ENCODE peak calls at places on chromosomes 7 and 10, in four cellular contexts. P is HL-60, H is cardiac muscle cell, W is uterus. L is an unnamed sample.

GRCh38 chr7:117148971-117149370 is 173.9 kb downstream of the WNT2 start:
- DNase-seq in P (no peak), H (no peak), W (no peak), L (no peak)

GRCh38 chr7:151551820-151552219 is 32.1 kb upstream of the RHEB start:
- DNase-seq in P (no peak), H (no peak), W (no peak), L (no peak)

GRCh38 chr7:37912756-37913155 is 3.9 kb downstream of the SFRP4 start:
- DNase-seq in P (no peak), H (no peak), W (no peak), L (no peak)

GRCh38 chr10:5595591-5596590 is 70.5 kb downstream of the ASB13 start:
- DNase-seq in P (no peak), H (no peak), W (no peak), L (no peak)

GRCh38 chr10:78754269-78755074 is 314.3 kb upstream of the ZMIZ1 start:
- DNase-seq in P (peak; percentile 65), H (no peak), W (no peak), L (no peak)

GRCh38 chr10:133294189-133294588 is 14.5 kb downstream of the TUBGCP2 start:
- DNase-seq in P (no peak), H (no peak), W (no peak), L (no peak)

GRCh38 chr10:126147866-126148578 is 240.3 kb downstream of the ADAM12 start:
- DNase-seq in P (no peak), H (no peak), W (no peak), L (no peak)

GRCh38 chr10:127148066-127148932 is 48.1 kb downstream of the INSYN2A start:
- DNase-seq in P (no peak), H (no peak), W (no peak), L (no peak)

GRCh38 chr10:97018251-97019212 is 167.2 kb downstream of the SLIT1 start:
- DNase-seq in P (no peak), H (no peak), W (no peak), L (no peak)

GRCh38 chr10:58518775-58519174 is 6.1 kb downstream of the BICC1 start:
- DNase-seq in P (no peak), H (no peak), W (no peak), L (no peak)

GRCh38 chr10:47230957-47231356 is 69.0 kb upstream of the GDF10 start:
- DNase-seq in P (no peak), H (no peak), W (no peak), L (no peak)

GRCh38 chr7:80883188-80884025 is 35.4 kb downstream of the SEMA3C start:
- DNase-seq in P (no peak), H (no peak), W (no peak), L (no peak)

GRCh38 chr7:44275146-44275545 is 50.2 kb downstream of the CAMK2B start:
- DNase-seq in P (no peak), H (no peak), W (no peak), L (no peak)

GRCh38 chr7:157559596-157560257 is 222.9 kb downstream of the DNAJB6 start:
- DNase-seq in P (no peak), H (no peak), W (no peak), L (no peak)

GRCh38 chr10:47261121-47261520 is 38.9 kb upstream of the GDF10 start:
- DNase-seq in P (peak; percentile 49), H (no peak), W (no peak), L (no peak)

GRCh38 chr10:28302668-28303488 is at the start of gene MPP7:
- DNase-seq in P (peak; percentile 95), H (peak; percentile 97), W (peak; percentile 96), L (peak; percentile 85)

GRCh38 chr10:60816624-60817023 is 38.3 kb downstream of the CDK1 start:
- DNase-seq in P (peak; percentile 51), H (peak; percentile 82), W (peak; percentile 49), L (no peak)

GRCh38 chr7:46838463-46838862 is 743.4 kb downstream of the TNS3 start:
- DNase-seq in P (no peak), H (no peak), W (no peak), L (no peak)

GRCh38 chr10:123512881-123513822 is 153.0 kb upstream of the GPR26 start:
- DNase-seq in P (no peak), H (peak; percentile 49), W (no peak), L (no peak)

GRCh38 chr7:7731732-7732131 is 13.3 kb upstream of the RPA3 start:
- DNase-seq in P (no peak), H (no peak), W (no peak), L (no peak)

GRCh38 chr10:44980309-44981171 is 1.9 kb upstream of the DEPP1 start:
- DNase-seq in P (no peak), H (no peak), W (peak; percentile 23), L (no peak)

GRCh38 chr7:154975984-154976383 is 26.9 kb downstream of the PAXIP1 start:
- DNase-seq in P (no peak), H (no peak), W (no peak), L (no peak)

GRCh38 chr10:4064489-4064888 is 279.5 kb upstream of the KLF6 start:
- DNase-seq in P (no peak), H (no peak), W (no peak), L (no peak)

GRCh38 chr7:2862831-2863361 is 18.8 kb upstream of the GNA12 start:
- DNase-seq in P (peak; percentile 80), H (no peak), W (no peak), L (no peak)

GRCh38 chr7:145313601-145314000 is 477.7 kb upstream of the TPK1 start:
- DNase-seq in P (no peak), H (no peak), W (no peak), L (no peak)

GRCh38 chr10:43396928-43397624 is 11.9 kb downstream of the HNRNPF start:
- DNase-seq in P (peak; percentile 95), H (peak; percentile 93), W (peak; percentile 72), L (peak; percentile 50)

GRCh38 chr10:99880071-99880835 is 97.8 kb downstream of the ABCC2 start:
- DNase-seq in P (no peak), H (no peak), W (peak; percentile 26), L (no peak)

GRCh38 chr7:99447943-99448342 is 9.2 kb downstream of the CPSF4 start:
- DNase-seq in P (peak; percentile 79), H (no peak), W (no peak), L (no peak)

GRCh38 chr7:44066494-44067063 is 1.2 kb upstream of the PGAM2 start:
- DNase-seq in P (no peak), H (no peak), W (no peak), L (no peak)

GRCh38 chr7:137682596-137682995 is 164.2 kb downstream of the DGKI start:
- DNase-seq in P (no peak), H (no peak), W (no peak), L (no peak)

GRCh38 chr7:45708046-45708950 is 134.1 kb downstream of the ADCY1 start:
- DNase-seq in P (no peak), H (no peak), W (no peak), L (no peak)

GRCh38 chr10:69883680-69884375 is 82.1 kb downstream of the COL13A1 start:
- DNase-seq in P (no peak), H (no peak), W (no peak), L (no peak)

GRCh38 chr10:69888882-69889584 is 87.3 kb downstream of the COL13A1 start:
- DNase-seq in P (no peak), H (no peak), W (no peak), L (no peak)

GRCh38 chr10:69884686-69885085 is 83.0 kb downstream of the COL13A1 start:
- DNase-seq in P (no peak), H (no peak), W (no peak), L (no peak)

GRCh38 chr10:69883256-69883655 is 81.5 kb downstream of the COL13A1 start:
- DNase-seq in P (no peak), H (no peak), W (no peak), L (no peak)

DNA sequence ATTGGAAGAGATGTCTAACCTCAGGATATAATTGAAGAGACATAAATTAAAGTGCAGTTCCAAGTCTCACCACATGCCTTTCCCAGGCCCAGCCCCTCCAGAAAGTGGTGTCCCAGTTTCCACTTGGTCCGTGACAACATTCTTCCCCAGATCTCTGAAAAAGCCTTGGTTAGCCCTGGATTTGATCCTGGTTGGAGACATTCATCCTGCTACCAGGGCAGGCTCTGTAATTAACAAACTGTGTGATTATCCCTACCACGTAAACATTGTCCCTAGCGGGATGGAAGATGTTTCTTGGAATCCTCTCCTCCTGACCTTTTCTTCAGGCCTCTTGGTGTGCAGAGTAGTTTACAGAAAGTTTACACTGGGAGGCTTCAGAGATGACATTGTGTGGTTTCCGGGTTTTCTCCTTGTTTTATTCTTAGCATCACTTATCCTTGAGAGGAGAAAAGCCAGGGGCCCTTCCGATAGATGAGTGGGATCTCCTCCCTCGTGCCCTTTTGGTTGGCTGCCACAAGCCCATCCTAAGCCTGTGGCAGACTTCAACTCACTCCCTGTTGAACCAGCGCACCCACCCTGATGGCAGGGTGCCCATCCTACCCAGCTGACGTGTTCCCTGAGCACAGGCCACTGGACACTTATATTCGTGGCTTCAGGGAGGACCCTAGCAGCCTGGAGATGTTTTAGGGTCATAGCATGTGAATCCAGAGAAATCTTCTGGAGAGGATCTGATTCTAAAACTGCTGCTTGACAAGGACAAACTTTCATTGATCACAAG is 83.9 kb downstream of the COL13A1 start:
- DNase-seq in P (no peak), H (no peak), W (no peak), L (no peak)
- TF ChIP-seq CTCF in P (no peak), H (peak; percentile 40), W (no peak), L (peak; percentile 47)

GRCh38 chr10:70362357-70362756 is 20.1 kb downstream of the LRRC20 start:
- DNase-seq in P (no peak), H (no peak), W (no peak), L (no peak)

GRCh38 chr10:70367195-70367796 is 15.1 kb downstream of the LRRC20 start:
- DNase-seq in P (no peak), H (no peak), W (no peak), L (no peak)

GRCh38 chr10:70364001-70364771 is 18.2 kb downstream of the LRRC20 start:
- DNase-seq in P (peak; percentile 87), H (peak; percentile 90), W (peak; percentile 92), L (peak; percentile 66)

GRCh38 chr10:70363292-70363691 is 19.1 kb downstream of the LRRC20 start:
- DNase-seq in P (no peak), H (no peak), W (no peak), L (no peak)

GRCh38 chr10:70364772-70365091 is 17.7 kb downstream of the LRRC20 start:
- DNase-seq in P (no peak), H (no peak), W (no peak), L (no peak)
- H3K4me3 ChIP-seq in P (no peak overlapping the region), H (no peak overlapping the region), W (no peak overlapping the region), L (peak overlapping the region; percentile 28)

GRCh38 chr7:115223959-115224358 is 302.1 kb downstream of the MDFIC start:
- DNase-seq in P (no peak), H (no peak), W (no peak), L (no peak)
- TF ChIP-seq CTCF in P (no peak), H (no peak), W (no peak), L (no peak)

DNA sequence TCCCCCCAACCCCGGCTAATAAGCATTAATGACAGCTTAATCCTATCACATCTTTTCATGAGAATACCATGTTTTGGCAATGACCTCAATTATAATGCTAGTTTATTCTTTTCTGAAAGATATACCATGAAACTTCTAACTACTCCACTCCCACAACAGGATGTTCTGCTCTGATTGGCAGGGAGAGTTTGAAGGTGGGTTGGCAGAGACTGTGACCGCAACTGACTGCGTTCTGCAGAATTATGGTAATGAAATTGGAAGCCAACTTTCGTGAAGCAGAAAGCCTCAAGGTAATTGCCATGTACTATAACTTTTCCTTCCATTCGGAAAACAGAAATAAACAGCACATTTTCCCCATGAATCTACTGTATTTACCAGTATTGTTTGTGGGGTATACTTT is 288.2 kb upstream of the SEMA3D start:
- DNase-seq in P (no peak), H (no peak), W (no peak), L (no peak)
- H3K4me3 ChIP-seq in P (no peak overlapping the region), H (no peak overlapping the region), W (no peak overlapping the region), L (no peak overlapping the region)

L was measured in thoracic aorta.